ENCODE peak calls at places on chromosomes 11 and 22, in four cellular contexts. One of them, this sample, is unnamed.
A peak's percentile ranks its signal among the peaks of the same experiment; 100 is the strongest.

GRCh38 chr11:2526808-2527381 is 82.1 kb downstream of the KCNQ1 start:
- DNase-seq in K562: peak; percentile 37
- DNase-seq in WTC11: peak; percentile 48
- DNase-seq in GM12878: no peak
- DNase-seq in this sample: no peak

GRCh38 chr11:68994891-68995280 is 14.1 kb upstream of the MRGPRD start:
- DNase-seq in K562: no peak
- DNase-seq in GM12878: no peak
- DNase-seq in WTC11: no peak
- DNase-seq in this sample: no peak

GRCh38 chr11:122598971-122599370 is 56.6 kb upstream of the UBASH3B start:
- DNase-seq in GM12878: no peak
- DNase-seq in WTC11: no peak
- DNase-seq in K562: no peak
- DNase-seq in this sample: no peak

GRCh38 chr22:19530751-19531150 is 6.5 kb upstream of the CLDN5 start:
- DNase-seq in K562: no peak
- DNase-seq in WTC11: no peak
- DNase-seq in GM12878: no peak
- DNase-seq in this sample: no peak

GRCh38 chr22:17400305-17400704 is 31.0 kb downstream of the CECR2 start:
- DNase-seq in K562: no peak
- DNase-seq in GM12878: no peak
- DNase-seq in WTC11: no peak
- DNase-seq in this sample: no peak

GRCh38 chr22:20186183-20186870 is 35.5 kb upstream of the CCDC188 start:
- DNase-seq in K562: peak; percentile 74
- DNase-seq in GM12878: no peak
- DNase-seq in WTC11: peak; percentile 81
- DNase-seq in this sample: peak; percentile 44

GRCh38 chr11:61141601-61142028 is 19.6 kb downstream of the VPS37C start:
- DNase-seq in WTC11: no peak
- DNase-seq in GM12878: no peak
- DNase-seq in K562: peak; percentile 56
- DNase-seq in this sample: no peak

GRCh38 chr11:96267490-96268010 is 75.4 kb downstream of the MAML2 start:
- DNase-seq in GM12878: peak; percentile 95
- DNase-seq in WTC11: no peak
- DNase-seq in K562: no peak
- DNase-seq in this sample: no peak

GRCh38 chr11:79637219-79637618 is 196.4 kb upstream of the TENM4 start:
- DNase-seq in GM12878: no peak
- DNase-seq in K562: no peak
- DNase-seq in WTC11: no peak
- DNase-seq in this sample: no peak

GRCh38 chr22:39277135-39277607 is 32.4 kb upstream of the PDGFB start:
- DNase-seq in GM12878: no peak
- DNase-seq in K562: no peak
- DNase-seq in WTC11: no peak
- DNase-seq in this sample: no peak

GRCh38 chr11:47376543-47377371 is 1.6 kb downstream of the SPI1 start:
- DNase-seq in GM12878: no peak
- DNase-seq in WTC11: no peak
- DNase-seq in K562: peak; percentile 79
- DNase-seq in this sample: no peak

GRCh38 chr11:14927146-14927545 is 35.1 kb upstream of the CYP2R1 start:
- DNase-seq in GM12878: no peak
- DNase-seq in WTC11: no peak
- DNase-seq in K562: no peak
- DNase-seq in this sample: no peak

GRCh38 chr11:30457045-30457444 is 129.1 kb downstream of the MPPED2 start:
- DNase-seq in WTC11: no peak
- DNase-seq in GM12878: no peak
- DNase-seq in K562: no peak
- DNase-seq in this sample: no peak

GRCh38 chr11:67056640-67057409 is at the start of gene RHOD:
- DNase-seq in K562: no peak
- DNase-seq in WTC11: peak; percentile 75
- DNase-seq in GM12878: no peak
- DNase-seq in this sample: no peak
- TF ChIP-seq ETV6 in K562: no peak
- TF ChIP-seq ETV6 in WTC11: no peak
- TF ChIP-seq ETV6 in GM12878: no peak
- TF ChIP-seq ETV6 in this sample: no peak

GRCh38 chr11:36333897-36334296 is 37.8 kb downstream of the PRR5L start:
- DNase-seq in GM12878: no peak
- DNase-seq in K562: peak; percentile 62
- DNase-seq in WTC11: peak; percentile 31
- DNase-seq in this sample: no peak
- TF ChIP-seq ETV6 in GM12878: no peak
- TF ChIP-seq ETV6 in K562: no peak
- TF ChIP-seq ETV6 in WTC11: no peak
- TF ChIP-seq ETV6 in this sample: no peak

DNA sequence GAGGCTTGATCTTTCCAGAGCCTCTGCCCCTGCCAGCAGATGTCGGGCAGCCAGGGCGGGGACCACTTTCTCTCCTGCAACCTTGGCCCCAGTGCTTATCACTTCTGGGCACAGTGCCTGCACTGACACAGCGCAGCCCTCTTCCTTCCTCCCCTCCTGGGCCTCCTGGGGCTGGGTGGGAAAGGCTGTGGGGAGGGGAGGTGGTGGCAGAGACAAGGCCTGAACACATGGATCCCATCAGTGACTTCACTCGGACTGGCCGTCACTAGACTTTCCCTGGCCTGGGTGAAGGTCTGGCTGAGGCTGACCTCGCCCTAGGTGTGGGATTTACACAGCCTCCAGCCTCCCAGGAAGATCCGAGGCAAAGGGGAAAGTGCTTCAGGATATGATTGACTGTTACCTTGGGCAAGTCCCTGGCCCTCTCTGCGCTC is 68.1 kb downstream of the LRRC32 start:
- DNase-seq in WTC11: no peak
- DNase-seq in GM12878: no peak
- DNase-seq in K562: peak; percentile 18
- DNase-seq in this sample: no peak
- TF ChIP-seq ETV6 in WTC11: no peak
- TF ChIP-seq ETV6 in GM12878: no peak
- TF ChIP-seq ETV6 in K562: no peak
- TF ChIP-seq ETV6 in this sample: no peak

DNA sequence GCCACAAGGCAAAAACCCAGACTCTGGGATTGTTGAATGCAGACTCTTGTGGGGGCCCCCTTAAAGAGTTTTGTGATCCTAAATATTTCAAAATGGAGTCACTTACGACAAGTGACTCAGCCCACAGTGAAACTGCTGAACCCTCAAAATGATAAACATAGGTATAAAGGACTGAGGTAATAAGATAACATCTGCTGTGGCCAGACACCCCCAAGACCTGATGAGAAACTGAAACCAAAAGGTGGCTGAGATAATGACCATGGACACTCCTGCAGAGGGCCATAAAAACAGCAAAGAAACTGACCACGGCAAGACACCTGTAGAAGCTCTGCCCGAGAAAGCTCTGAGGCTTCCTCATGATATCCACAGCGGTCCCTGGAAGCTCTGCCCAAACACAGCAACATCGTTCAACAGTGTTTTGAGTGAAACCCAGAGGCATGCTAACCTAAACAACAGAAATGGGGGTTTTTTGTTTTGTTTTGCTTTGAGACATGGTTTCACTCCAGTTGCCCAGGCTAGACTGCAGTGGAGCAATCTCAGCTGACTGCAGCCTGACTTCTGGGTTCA is 1.6 kb upstream of the PLAAT4 start:
- DNase-seq in K562: peak; percentile 55
- DNase-seq in GM12878: peak; percentile 35
- DNase-seq in WTC11: no peak
- DNase-seq in this sample: no peak
- TF ChIP-seq ETV6 in K562: no peak
- TF ChIP-seq ETV6 in GM12878: peak; percentile 19
- TF ChIP-seq ETV6 in WTC11: no peak
- TF ChIP-seq ETV6 in this sample: no peak

GRCh38 chr22:38169116-38169515 is 12.5 kb downstream of the PLA2G6 start:
- DNase-seq in K562: no peak
- DNase-seq in GM12878: no peak
- DNase-seq in WTC11: no peak
- DNase-seq in this sample: no peak

GRCh38 chr22:38165929-38166593 is 15.6 kb downstream of the PLA2G6 start:
- DNase-seq in GM12878: no peak
- DNase-seq in WTC11: no peak
- DNase-seq in K562: no peak
- DNase-seq in this sample: no peak

GRCh38 chr22:38170469-38170868 is 11.2 kb downstream of the PLA2G6 start:
- DNase-seq in WTC11: no peak
- DNase-seq in GM12878: no peak
- DNase-seq in K562: no peak
- DNase-seq in this sample: no peak

GRCh38 chr22:38164578-38164953 is 17.1 kb downstream of the PLA2G6 start:
- DNase-seq in K562: no peak
- DNase-seq in GM12878: no peak
- DNase-seq in WTC11: no peak
- DNase-seq in this sample: no peak

DNA sequence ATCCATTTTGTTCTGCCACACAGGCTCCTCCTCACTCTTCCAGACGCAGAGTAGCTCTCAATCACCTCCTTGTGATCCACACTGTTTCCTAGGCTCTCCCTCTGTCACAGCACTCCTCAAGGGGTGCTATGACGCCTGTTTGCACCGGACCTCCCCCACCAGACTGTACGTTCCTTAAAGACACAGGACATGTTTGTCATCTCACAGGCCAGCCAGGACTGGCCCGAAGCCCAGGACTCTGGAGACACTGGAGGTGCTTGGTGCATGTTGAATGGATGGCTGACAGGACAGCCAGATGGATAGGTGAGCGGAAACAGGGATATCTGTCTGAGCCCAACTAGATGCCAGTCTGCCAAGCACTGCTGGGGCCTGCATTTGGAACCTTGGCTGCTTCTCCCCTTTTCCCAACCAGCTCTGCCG is 13.6 kb downstream of the PLA2G6 start:
- DNase-seq in K562: no peak
- DNase-seq in WTC11: no peak
- DNase-seq in GM12878: no peak
- DNase-seq in this sample: no peak
- TF ChIP-seq ETV6 in K562: no peak
- TF ChIP-seq ETV6 in WTC11: no peak
- TF ChIP-seq ETV6 in GM12878: no peak
- TF ChIP-seq ETV6 in this sample: no peak

GRCh38 chr22:44601189-44601588 is 100.8 kb upstream of the PRR5 start:
- DNase-seq in GM12878: no peak
- DNase-seq in WTC11: no peak
- DNase-seq in K562: no peak
- DNase-seq in this sample: no peak

GRCh38 chr22:44599084-44599483 is 101.1 kb upstream of the RTL6 start:
- DNase-seq in GM12878: no peak
- DNase-seq in K562: no peak
- DNase-seq in WTC11: no peak
- DNase-seq in this sample: no peak

GRCh38 chr22:44597616-44598015 is 99.6 kb upstream of the RTL6 start:
- DNase-seq in K562: no peak
- DNase-seq in GM12878: no peak
- DNase-seq in WTC11: no peak
- DNase-seq in this sample: no peak

GRCh38 chr22:44601725-44602124 is 100.3 kb upstream of the PRR5 start:
- DNase-seq in WTC11: no peak
- DNase-seq in GM12878: no peak
- DNase-seq in K562: no peak
- DNase-seq in this sample: no peak

GRCh38 chr22:44600386-44600785 is 101.6 kb upstream of the PRR5 start:
- DNase-seq in K562: no peak
- DNase-seq in GM12878: no peak
- DNase-seq in WTC11: no peak
- DNase-seq in this sample: no peak
- TF ChIP-seq ETV6 in K562: no peak
- TF ChIP-seq ETV6 in GM12878: no peak
- TF ChIP-seq ETV6 in WTC11: no peak
- TF ChIP-seq ETV6 in this sample: no peak

GRCh38 chr11:43360361-43361032 is 1.8 kb downstream of the TTC17 start:
- DNase-seq in WTC11: no peak
- DNase-seq in GM12878: no peak
- DNase-seq in K562: peak; percentile 58
- DNase-seq in this sample: peak; percentile 13
- TF ChIP-seq ETV6 in WTC11: no peak
- TF ChIP-seq ETV6 in GM12878: no peak
- TF ChIP-seq ETV6 in K562: no peak
- TF ChIP-seq ETV6 in this sample: no peak

GRCh38 chr22:44317886-44318637 is 5.3 kb upstream of the SHISAL1 start:
- DNase-seq in K562: no peak
- DNase-seq in WTC11: no peak
- DNase-seq in GM12878: no peak
- DNase-seq in this sample: no peak

GRCh38 chr22:44316393-44317162 is 3.8 kb upstream of the SHISAL1 start:
- DNase-seq in WTC11: no peak
- DNase-seq in K562: no peak
- DNase-seq in GM12878: no peak
- DNase-seq in this sample: no peak

GRCh38 chr22:44314425-44315067 is 1.8 kb upstream of the SHISAL1 start:
- DNase-seq in GM12878: no peak
- DNase-seq in WTC11: no peak
- DNase-seq in K562: no peak
- DNase-seq in this sample: no peak

GRCh38 chr22:44318751-44319150 is 6.0 kb upstream of the SHISAL1 start:
- DNase-seq in GM12878: no peak
- DNase-seq in K562: no peak
- DNase-seq in WTC11: no peak
- DNase-seq in this sample: no peak

DNA sequence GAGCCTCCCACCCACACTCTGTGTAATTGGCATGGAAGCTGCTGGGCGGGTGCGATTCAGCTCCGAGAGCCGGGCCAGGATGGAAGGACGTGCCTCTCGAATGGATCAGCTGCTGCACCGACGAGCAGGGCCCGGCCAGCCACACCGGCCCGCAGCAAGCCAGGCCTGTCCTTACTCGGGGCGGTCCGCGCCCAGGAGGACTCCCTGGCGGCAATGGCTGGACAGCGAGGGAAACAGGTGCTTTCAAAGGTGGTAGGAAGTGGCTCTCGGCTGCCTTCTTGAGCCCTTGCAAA is 4.4 kb upstream of the SHISAL1 start:
- DNase-seq in WTC11: no peak
- DNase-seq in GM12878: no peak
- DNase-seq in K562: no peak
- DNase-seq in this sample: no peak
- TF ChIP-seq ETV6 in WTC11: no peak
- TF ChIP-seq ETV6 in GM12878: no peak
- TF ChIP-seq ETV6 in K562: no peak
- TF ChIP-seq ETV6 in this sample: no peak